ENCODE peak calls at places on chromosomes 7 and 10, in eight cellular contexts. J is A549, M is testis, V is sigmoid colon, U is epithelial cell of proximal tubule, Y is OCI-LY7, D is heart right ventricle, L is psoas muscle. A is an unnamed sample.

GRCh38 chr10:116385994-116386809 is 41.4 kb upstream of the PNLIPRP3 start:
- DNase-seq in L (no peak), U (peak; percentile 1), Y (peak; percentile 32), J (peak; percentile 39), V (no peak), M (no peak), D (no peak), A (peak; percentile 53)

GRCh38 chr7:84393776-84394175 is 199.2 kb upstream of the SEMA3A start:
- DNase-seq in Y (no peak), D (no peak), V (no peak), J (no peak), U (no peak), L (no peak), M (no peak), A (peak; percentile 7)

GRCh38 chr7:5278781-5279180 is 4.0 kb upstream of the SLC29A4 start:
- DNase-seq in J (no peak), U (no peak), L (no peak), D (no peak), Y (no peak), V (no peak), M (no peak), A (no peak)

GRCh38 chr7:47125529-47125928 is 456.4 kb downstream of the TNS3 start:
- DNase-seq in J (no peak), M (no peak), U (no peak), Y (no peak), D (no peak), V (no peak), L (no peak), A (no peak)

GRCh38 chr10:50577681-50578350 is 45.9 kb downstream of the SGMS1 start:
- DNase-seq in M (peak; percentile 79), V (no peak), D (no peak), L (no peak), Y (peak; percentile 8), J (no peak), U (no peak), A (peak; percentile 71)

GRCh38 chr10:24904830-24905229 is 47.6 kb downstream of the PRTFDC1 start:
- DNase-seq in D (no peak), Y (no peak), V (no peak), U (no peak), M (no peak), J (no peak), L (no peak), A (no peak)

GRCh38 chr7:103080923-103081322 is 6.0 kb downstream of the ARMC10 start:
- DNase-seq in L (no peak), M (no peak), V (no peak), J (no peak), Y (no peak), D (no peak), U (no peak), A (no peak)

GRCh38 chr7:7764515-7765138 is 46.2 kb upstream of the RPA3 start:
- DNase-seq in D (no peak), J (no peak), V (no peak), M (no peak), Y (no peak), L (no peak), U (no peak), A (no peak)

GRCh38 chr7:3338161-3338560 is 37.1 kb downstream of the SDK1 start:
- DNase-seq in U (no peak), L (no peak), V (no peak), M (no peak), J (no peak), Y (no peak), D (no peak), A (no peak)

GRCh38 chr7:51630933-51631332 is 314.3 kb upstream of the COBL start:
- DNase-seq in D (no peak), J (no peak), U (no peak), V (no peak), M (no peak), L (no peak), Y (no peak), A (no peak)

GRCh38 chr10:82813856-82814255 is 938.9 kb downstream of the NRG3 start:
- DNase-seq in J (no peak), M (no peak), U (peak; percentile 4), Y (no peak), D (no peak), L (no peak), V (no peak), A (peak; percentile 6)

DNA sequence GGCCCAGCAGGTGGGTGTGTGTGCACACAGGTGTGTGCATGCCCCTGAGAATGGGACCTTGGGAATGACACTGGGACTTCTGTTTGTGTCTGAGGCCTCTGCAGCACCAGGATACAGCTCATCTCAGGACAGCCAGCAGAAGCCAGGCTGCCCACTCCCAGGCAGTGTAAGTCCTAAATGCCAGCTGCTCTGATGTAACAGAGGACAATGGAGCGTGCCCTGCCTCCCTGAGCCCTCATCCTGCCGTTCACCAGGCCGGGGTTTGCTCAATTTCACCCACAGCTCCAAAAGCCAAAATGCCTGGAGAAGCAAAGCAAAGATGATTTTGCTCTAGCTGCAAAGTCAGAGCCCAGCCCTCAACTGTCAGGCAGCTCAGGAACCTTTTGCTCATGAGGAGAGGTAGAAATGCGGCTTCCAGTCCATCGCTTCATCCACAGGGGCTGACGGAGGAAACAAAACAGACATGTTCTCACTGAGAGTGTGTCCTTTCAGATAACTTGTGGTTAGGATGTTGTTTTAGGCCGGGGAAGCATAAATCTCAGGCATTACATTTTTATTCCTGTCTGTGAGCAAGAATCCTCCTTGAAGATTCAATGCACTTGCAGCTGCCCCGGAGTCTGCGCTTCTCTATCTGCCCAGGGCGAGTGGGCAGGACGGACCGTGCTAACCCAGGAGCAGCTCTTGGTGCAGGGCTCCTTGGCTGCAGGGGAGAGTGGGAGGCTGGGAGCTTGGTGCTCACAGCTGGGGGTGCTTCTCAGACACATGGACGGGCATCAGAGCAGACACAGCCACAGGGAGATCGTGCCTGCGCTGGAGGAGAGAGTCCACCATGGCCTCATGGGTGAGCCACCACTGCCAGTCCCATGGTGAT is 83.1 kb upstream of the CHST15 start:
- DNase-seq in J (no peak), Y (no peak), D (no peak), U (no peak), L (no peak), V (no peak), M (no peak), A (no peak)
- H3K4me3 ChIP-seq in J (no peak overlapping the region), Y (no peak overlapping the region), D (no peak overlapping the region), U (no peak overlapping the region), L (no peak overlapping the region), V (no peak overlapping the region), M (no peak overlapping the region), A (no peak overlapping the region)

DNA sequence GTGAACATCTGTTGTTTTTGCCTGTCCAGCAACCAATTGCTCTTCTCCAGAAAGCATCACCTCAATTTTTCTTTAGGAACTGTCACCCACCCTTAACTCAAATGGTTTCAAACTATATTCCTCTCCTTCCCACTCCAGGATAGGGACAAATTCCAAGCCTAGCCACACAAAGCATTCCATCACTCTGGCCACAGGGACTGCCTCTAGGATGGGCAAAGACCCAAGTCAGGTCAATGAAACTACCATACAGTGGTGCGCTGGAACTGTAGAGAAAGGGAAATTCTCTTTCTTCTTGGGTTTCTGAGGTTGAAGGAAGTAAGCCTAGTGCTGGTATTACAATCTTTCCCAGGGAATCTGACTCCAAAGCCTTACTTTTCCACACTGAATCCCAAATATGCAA is 3.6 kb downstream of the MICU1 start:
- DNase-seq in Y (no peak), D (no peak), J (no peak), L (no peak), U (no peak), V (no peak), M (no peak), A (no peak)
- TF ChIP-seq CTCF in Y (no peak), D (no peak), J (no peak), L (no peak), U (no peak), V (no peak), M (no peak), A (no peak)

GRCh38 chr7:234041-234711 is 41.8 kb downstream of the FAM20C start:
- DNase-seq in U (no peak), V (peak; percentile 87), D (peak; percentile 61), Y (no peak), J (peak; percentile 24), L (peak; percentile 65), M (no peak), A (no peak)
- H3K4me3 ChIP-seq in U (no peak overlapping the region), V (peak overlapping the region; percentile 8), D (no peak overlapping the region), Y (no peak overlapping the region), J (no peak overlapping the region), L (peak overlapping the region; percentile 51), M (no peak overlapping the region), A (no peak overlapping the region)

DNA sequence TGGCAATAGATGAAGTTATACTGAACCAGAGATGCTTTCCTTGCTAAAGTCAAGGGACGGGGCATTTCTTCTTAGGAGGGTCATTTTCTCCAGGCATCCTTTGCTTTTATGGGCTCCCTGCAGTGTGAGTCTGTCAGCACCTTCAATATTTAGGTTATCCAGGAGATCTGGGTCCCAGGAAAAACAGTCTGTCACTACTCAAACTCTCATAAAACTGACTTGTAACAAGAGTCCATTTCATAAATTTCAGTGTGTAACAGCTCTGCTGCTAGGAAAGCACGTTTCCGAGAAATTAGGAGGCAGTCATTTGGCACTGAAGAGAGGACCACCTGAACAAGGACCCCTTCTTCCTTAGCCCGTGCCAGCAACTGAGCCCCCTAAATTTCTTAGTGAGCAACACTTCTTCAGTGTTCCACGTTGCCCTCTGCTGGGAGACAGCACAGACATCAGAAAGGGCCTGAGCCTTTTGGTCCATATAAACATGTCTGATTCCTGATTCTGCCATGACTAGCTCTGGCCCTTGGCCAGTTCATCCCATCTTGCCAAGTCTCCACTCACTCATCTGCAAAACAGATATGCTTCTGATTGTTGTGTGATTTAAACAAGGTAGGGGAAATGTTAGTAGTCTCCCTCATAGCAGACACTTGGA is 7.2 kb downstream of the GCC1 start:
- DNase-seq in V (no peak), J (peak; percentile 43), D (no peak), M (no peak), Y (no peak), U (no peak), L (no peak), A (peak; percentile 33)
- TF ChIP-seq CTCF in V (no peak), J (peak; percentile 25), D (no peak), M (no peak), Y (peak; percentile 59), U (peak; percentile 48), L (no peak), A (peak; percentile 35)

GRCh38 chr7:77426521-77427051 is 10.4 kb upstream of the GSAP start:
- DNase-seq in J (no peak), L (no peak), D (no peak), U (no peak), V (no peak), M (no peak), Y (no peak), A (peak; percentile 54)

GRCh38 chr7:77425151-77426051 is 9.3 kb upstream of the GSAP start:
- DNase-seq in M (no peak), Y (no peak), V (no peak), L (no peak), D (no peak), J (peak; percentile 53), U (no peak), A (peak; percentile 56)

GRCh38 chr7:77427996-77428603 is 12.0 kb upstream of the GSAP start:
- DNase-seq in D (no peak), J (no peak), U (no peak), Y (no peak), V (no peak), L (no peak), M (no peak), A (peak; percentile 60)

GRCh38 chr7:77428777-77429231 is 12.7 kb upstream of the GSAP start:
- DNase-seq in V (no peak), D (peak; percentile 21), Y (no peak), L (no peak), U (no peak), M (no peak), J (no peak), A (no peak)

GRCh38 chr7:77426052-77426404 is 9.9 kb upstream of the GSAP start:
- DNase-seq in M (no peak), V (no peak), J (no peak), Y (no peak), L (no peak), U (no peak), D (no peak), A (no peak)
- H3K4me3 ChIP-seq in M (no peak overlapping the region), V (no peak overlapping the region), J (peak overlapping the region; percentile 16), Y (no peak overlapping the region), L (peak overlapping the region; percentile 13), U (no peak overlapping the region), D (no peak overlapping the region), A (peak overlapping the region; percentile 39)